ENCODE peak calls at places on chromosomes 7 and 10, in four cellular contexts. One of them, this sample, is unnamed.

GRCh38 chr7:53050433-53050832 is 15.0 kb downstream of the POM121L12 start:
- DNase-seq in activated CD4-positive, CD25-positive, alpha-beta regulatory T cell: no peak
- DNase-seq in A172: no peak
- DNase-seq in MV-4-11: no peak
- DNase-seq in this sample: no peak

GRCh38 chr10:94364480-94364879 is 1.7 kb upstream of the NOC3L start:
- DNase-seq in activated CD4-positive, CD25-positive, alpha-beta regulatory T cell: no peak
- DNase-seq in MV-4-11: no peak
- DNase-seq in A172: no peak
- DNase-seq in this sample: no peak

GRCh38 chr10:106708521-106708920 is 456.0 kb downstream of the SORCS1 start:
- DNase-seq in MV-4-11: no peak
- DNase-seq in activated CD4-positive, CD25-positive, alpha-beta regulatory T cell: no peak
- DNase-seq in A172: no peak
- DNase-seq in this sample: no peak

GRCh38 chr7:18257711-18258110 is 230.1 kb upstream of the PRPS1L1 start:
- DNase-seq in A172: peak; percentile 52
- DNase-seq in activated CD4-positive, CD25-positive, alpha-beta regulatory T cell: no peak
- DNase-seq in MV-4-11: no peak
- DNase-seq in this sample: peak; percentile 65

GRCh38 chr10:128116851-128117615 is 9.2 kb downstream of the MKI67 start:
- DNase-seq in activated CD4-positive, CD25-positive, alpha-beta regulatory T cell: no peak
- DNase-seq in MV-4-11: no peak
- DNase-seq in A172: no peak
- DNase-seq in this sample: no peak

GRCh38 chr7:56097700-56098099 is 4.9 kb upstream of the PHKG1 start:
- DNase-seq in MV-4-11: peak; percentile 79
- DNase-seq in activated CD4-positive, CD25-positive, alpha-beta regulatory T cell: no peak
- DNase-seq in A172: peak; percentile 80
- DNase-seq in this sample: peak; percentile 24

GRCh38 chr7:66837007-66837406 is 84.0 kb upstream of the TMEM248 start:
- DNase-seq in MV-4-11: peak; percentile 77
- DNase-seq in A172: peak; percentile 45
- DNase-seq in activated CD4-positive, CD25-positive, alpha-beta regulatory T cell: no peak
- DNase-seq in this sample: peak; percentile 75

GRCh38 chr10:133559216-133559615 is 6.2 kb downstream of the SYCE1 start:
- DNase-seq in activated CD4-positive, CD25-positive, alpha-beta regulatory T cell: no peak
- DNase-seq in MV-4-11: no peak
- DNase-seq in A172: no peak
- DNase-seq in this sample: no peak

GRCh38 chr7:6290345-6290744 is 17.9 kb upstream of the CYTH3 start:
- DNase-seq in A172: peak; percentile 70
- DNase-seq in activated CD4-positive, CD25-positive, alpha-beta regulatory T cell: no peak
- DNase-seq in MV-4-11: no peak
- DNase-seq in this sample: peak; percentile 74

GRCh38 chr10:81018898-81019890 is 481.5 kb downstream of the SH2D4B start:
- DNase-seq in MV-4-11: peak; percentile 70
- DNase-seq in A172: peak; percentile 57
- DNase-seq in activated CD4-positive, CD25-positive, alpha-beta regulatory T cell: no peak
- DNase-seq in this sample: peak; percentile 34

This sample was measured in PC-3.